ENCODE peak calls at places on chromosomes 4 and X, in four cellular contexts. H, W, M and O are unnamed samples.
A peak's percentile ranks its signal among the peaks of the same experiment; 100 is the strongest.

GRCh38 chr4:181138116-181138515 is 1105.1 kb upstream of the TENM3 start:
- DNase-seq in H (no peak), M (no peak), W (no peak), O (no peak)

GRCh38 chr4:26048378-26048882 is 134.4 kb downstream of the SMIM20 start:
- DNase-seq in M (no peak), W (peak; percentile 96), H (no peak), O (no peak)

GRCh38 chr4:17063870-17064269 is 165.4 kb upstream of the LDB2 start:
- DNase-seq in M (no peak), W (peak; percentile 78), H (no peak), O (no peak)

GRCh38 chrX:103792916-103793540 is 16.4 kb downstream of the PLP1 start:
- DNase-seq in H (no peak), W (peak; percentile 75), M (no peak), O (no peak)

GRCh38 chr4:74365761-74366160 is 816 bp downstream of the EREG start:
- DNase-seq in H (peak; percentile 56), M (no peak), W (no peak), O (no peak)

GRCh38 chr4:168876106-168876505 is 133.9 kb downstream of the CBR4 start:
- DNase-seq in W (no peak), H (no peak), M (no peak), O (no peak)

GRCh38 chrX:16023790-16024734 is 99.3 kb upstream of the GRPR start:
- DNase-seq in M (no peak), W (peak; percentile 5), H (no peak), O (peak; percentile 36)

GRCh38 chrX:21934414-21934813 is 6.1 kb upstream of the SMS start:
- DNase-seq in H (no peak), W (no peak), M (no peak), O (no peak)

GRCh38 chr4:114076865-114077264 is 97.4 kb upstream of the ARSJ start:
- DNase-seq in W (peak; percentile 54), H (no peak), M (no peak), O (no peak)

GRCh38 chr4:100288811-100289529 is 98.7 kb upstream of the DDIT4L start:
- DNase-seq in M (no peak), H (no peak), W (peak; percentile 35), O (no peak)

GRCh38 chr4:26736621-26737020 is 124.0 kb upstream of the STIM2 start:
- DNase-seq in M (no peak), W (no peak), H (no peak), O (no peak)

GRCh38 chr4:65661469-65661868 is 8.8 kb downstream of the EPHA5 start:
- DNase-seq in W (peak; percentile 62), H (no peak), M (no peak), O (no peak)

DNA sequence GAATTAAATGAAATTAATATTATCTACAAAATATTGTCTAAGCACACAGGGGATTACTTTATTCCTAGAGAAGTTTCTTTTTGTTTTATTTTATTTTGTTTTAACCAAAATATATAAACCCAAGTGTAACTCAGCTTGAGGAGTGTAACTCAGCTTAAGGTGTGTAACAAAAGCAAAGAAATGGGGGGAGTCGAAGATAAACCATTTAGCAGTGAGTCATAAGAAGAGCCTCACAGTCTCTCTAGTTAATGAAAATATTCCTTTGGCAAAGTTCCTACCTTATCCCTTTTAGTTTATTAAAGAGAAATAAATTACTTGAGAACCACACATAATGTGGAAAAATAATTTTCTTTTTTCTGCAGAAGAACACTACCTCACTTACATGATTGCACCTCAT is 261.8 kb downstream of the KCTD8 start:
- DNase-seq in H (no peak), M (no peak), W (no peak), O (no peak)
- TF ChIP-seq CTCF in H (no peak), M (no peak), W (no peak), O (no peak)

DNA sequence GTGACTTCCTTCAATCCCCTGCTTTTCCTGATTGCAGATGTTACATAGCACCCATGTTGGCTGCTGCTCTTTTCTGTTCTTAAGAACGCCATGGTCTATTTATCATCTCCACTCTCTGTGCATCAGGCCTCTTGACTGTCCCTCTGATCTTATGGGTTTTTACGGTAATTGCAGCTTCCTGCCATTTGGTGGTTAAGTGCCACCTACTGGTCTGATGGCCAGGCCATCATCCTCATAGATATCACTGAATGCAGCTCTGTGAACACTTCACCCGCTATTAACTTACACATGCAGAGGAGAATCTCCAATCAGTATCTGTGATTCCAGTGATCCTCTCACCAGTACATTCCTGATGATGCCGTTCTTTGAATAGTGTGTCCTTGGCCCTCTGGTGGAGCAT is 382.4 kb downstream of the TRAM1L1 start:
- DNase-seq in H (no peak), W (no peak), M (no peak), O (peak; percentile 13)
- TF ChIP-seq CTCF in H (peak; percentile 55), W (no peak), M (no peak), O (no peak)

GRCh38 chr4:47762376-47763266 is 75.2 kb downstream of the CORIN start:
- DNase-seq in W (no peak), M (no peak), H (no peak), O (no peak)
- TF ChIP-seq CTCF in W (no peak), M (no peak), H (peak; percentile 20), O (no peak)

GRCh38 chrX:119941336-119941735 is 2.2 kb downstream of the NKAP start:
- DNase-seq in W (no peak), H (no peak), M (no peak), O (no peak)

GRCh38 chrX:119945481-119945880 is 1.9 kb upstream of the NKAP start:
- DNase-seq in M (no peak), H (no peak), W (no peak), O (no peak)

GRCh38 chrX:119942173-119942819 is 1.3 kb downstream of the NKAP start:
- DNase-seq in W (no peak), M (no peak), H (no peak), O (no peak)

GRCh38 chrX:119942831-119943184 is 743 bp downstream of the NKAP start:
- DNase-seq in H (no peak), M (no peak), W (no peak), O (peak; percentile 5)

DNA sequence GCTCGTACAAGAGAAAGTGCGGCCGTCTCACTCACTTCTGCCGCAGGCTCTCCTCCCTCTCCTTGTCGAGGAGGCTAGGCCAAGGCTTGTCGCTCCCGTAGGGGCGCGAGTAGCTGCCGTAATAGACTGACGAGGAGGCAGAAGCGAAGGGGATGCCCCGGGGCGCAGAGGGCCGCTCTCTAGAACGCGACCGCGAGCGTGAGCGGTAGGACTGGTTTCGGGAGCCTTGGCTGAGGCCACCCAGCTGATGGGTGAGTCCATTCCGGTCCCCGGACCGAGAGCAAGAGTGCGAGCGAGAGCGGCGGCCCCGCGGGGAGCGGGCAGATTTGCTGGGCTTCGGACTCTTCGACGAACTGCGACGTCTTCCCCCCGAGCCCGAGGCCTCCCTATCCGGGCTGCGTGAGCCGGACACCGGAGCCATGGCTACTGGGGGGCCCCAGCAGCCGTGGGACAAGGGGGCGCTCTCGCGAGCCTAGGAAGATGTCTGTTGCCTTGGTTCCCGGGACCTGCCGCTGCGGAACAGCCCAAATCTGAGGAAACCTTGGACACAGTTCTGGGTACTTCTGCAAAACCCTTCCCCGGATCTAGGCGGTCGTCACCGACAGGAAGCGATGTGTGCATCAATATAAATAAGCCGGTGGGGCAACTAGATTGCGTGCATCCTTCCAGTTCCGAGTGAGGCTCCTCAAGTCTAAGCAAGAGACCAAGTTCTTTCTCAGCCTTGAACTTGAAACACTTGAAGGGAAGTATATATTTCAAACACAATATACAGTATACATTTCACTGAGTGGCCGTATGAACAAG is at the start of gene NKAP:
- DNase-seq in W (peak; percentile 97), M (peak; percentile 64), H (peak; percentile 84), O (peak; percentile 66)
- TF ChIP-seq CTCF in W (no peak), M (no peak), H (no peak), O (no peak)